ENCODE peak calls at places on chromosomes 13 and 19, in six cellular contexts. W is tibial nerve, Q is cardiac muscle cell, U is upper lobe of right lung, R is GM23248, J is lung. D is an unnamed sample. For H3K36me3, the result is how much of the 10 kb centered on the place peaks cover.

GRCh38 chr19:58572818-58573657 is at the start of gene MZF1:
- DNase-seq in W (peak), Q (peak), U (peak), R (peak), J (peak), D (peak)

GRCh38 chr19:21463449-21464105 is 41.8 kb upstream of the ZNF429 start:
- DNase-seq in W (no peak), Q (peak), U (no peak), R (no peak), J (peak), D (peak)

GRCh38 chr19:27964165-27964564 is 1248.8 kb downstream of the UQCRFS1 start:
- DNase-seq in W (no peak), Q (peak), U (no peak), R (peak), J (no peak), D (no peak)

GRCh38 chr19:35986111-35986510 is 8.9 kb upstream of the SDHAF1 start:
- DNase-seq in W (no peak), Q (no peak), U (no peak), R (no peak), J (no peak), D (no peak)

GRCh38 chr19:3880471-3881271 is at the start of gene ATCAY:
- DNase-seq in W (no peak), Q (peak), U (no peak), R (no peak), J (no peak), D (no peak)

GRCh38 chr19:18742838-18743237 is 48.3 kb downstream of the COMP start:
- DNase-seq in W (no peak), Q (no peak), U (no peak), R (no peak), J (no peak), D (peak)

GRCh38 chr19:44927746-44928145 is 13.3 kb downstream of the APOC1 start:
- DNase-seq in W (no peak), Q (peak), U (no peak), R (peak), J (no peak), D (no peak)

GRCh38 chr13:76387561-76387960 is 498.6 kb downstream of the KCTD12 start:
- DNase-seq in W (no peak), Q (no peak), U (no peak), R (no peak), J (no peak), D (no peak)

GRCh38 chr19:38543807-38544568 is 73.8 kb downstream of the MAP4K1 start:
- DNase-seq in W (peak), Q (peak), U (peak), R (peak), J (peak), D (peak)

GRCh38 chr13:76709851-76710250 is 176.4 kb downstream of the KCTD12 start:
- DNase-seq in W (no peak), Q (no peak), U (no peak), R (peak), J (no peak), D (no peak)

GRCh38 chr19:13954185-13954584 is 1.9 kb downstream of the DCAF15 start:
- DNase-seq in W (no peak), Q (no peak), U (no peak), R (no peak), J (no peak), D (no peak)

GRCh38 chr19:2216361-2217225 is 19.5 kb downstream of the PLEKHJ1 start:
- DNase-seq in W (no peak), Q (no peak), U (no peak), R (no peak), J (no peak), D (no peak)

GRCh38 chr13:111652676-111653075 is 332.2 kb downstream of the TEX29 start:
- DNase-seq in W (no peak), Q (no peak), U (no peak), R (no peak), J (no peak), D (no peak)

GRCh38 chr13:80630685-80631121 is 289.8 kb upstream of the SPRY2 start:
- DNase-seq in W (peak), Q (peak), U (no peak), R (no peak), J (no peak), D (no peak)

GRCh38 chr19:33409035-33409434 is 35.5 kb downstream of the CEBPG start:
- DNase-seq in W (no peak), Q (no peak), U (no peak), R (no peak), J (no peak), D (no peak)

GRCh38 chr13:108269601-108270328 is at the start of gene TNFSF13B:
- DNase-seq in W (no peak), Q (peak), U (peak), R (peak), J (no peak), D (peak)

GRCh38 chr13:63497601-63498000 is 2082.0 kb upstream of the PCDH20 start:
- DNase-seq in W (no peak), Q (peak), U (no peak), R (no peak), J (no peak), D (no peak)

GRCh38 chr13:102589291-102589822 is 7.4 kb upstream of the TPP2 start:
- DNase-seq in W (no peak), Q (no peak), U (no peak), R (peak), J (no peak), D (no peak)

GRCh38 chr13:33509642-33510229 is 224.2 kb upstream of the STARD13 start:
- DNase-seq in W (peak), Q (peak), U (no peak), R (peak), J (peak), D (peak)

GRCh38 chr19:21022996-21023395 is 2.5 kb downstream of the ZNF430 start:
- DNase-seq in W (no peak), Q (peak), U (no peak), R (peak), J (no peak), D (peak)

GRCh38 chr13:67227131-67227983 is 2.8 kb downstream of the PCDH9 start:
- DNase-seq in W (no peak), Q (no peak), U (no peak), R (no peak), J (no peak), D (no peak)

GRCh38 chr13:67226686-67227085 is 3.5 kb downstream of the PCDH9 start:
- DNase-seq in W (no peak), Q (no peak), U (no peak), R (no peak), J (no peak), D (no peak)

GRCh38 chr13:67229438-67230242 is 496 bp downstream of the PCDH9 start:
- DNase-seq in W (peak), Q (peak), U (no peak), R (peak), J (no peak), D (peak)

GRCh38 chr13:67228909-67229308 is 1.2 kb downstream of the PCDH9 start:
- DNase-seq in W (no peak), Q (peak), U (no peak), R (peak), J (no peak), D (no peak)

DNA sequence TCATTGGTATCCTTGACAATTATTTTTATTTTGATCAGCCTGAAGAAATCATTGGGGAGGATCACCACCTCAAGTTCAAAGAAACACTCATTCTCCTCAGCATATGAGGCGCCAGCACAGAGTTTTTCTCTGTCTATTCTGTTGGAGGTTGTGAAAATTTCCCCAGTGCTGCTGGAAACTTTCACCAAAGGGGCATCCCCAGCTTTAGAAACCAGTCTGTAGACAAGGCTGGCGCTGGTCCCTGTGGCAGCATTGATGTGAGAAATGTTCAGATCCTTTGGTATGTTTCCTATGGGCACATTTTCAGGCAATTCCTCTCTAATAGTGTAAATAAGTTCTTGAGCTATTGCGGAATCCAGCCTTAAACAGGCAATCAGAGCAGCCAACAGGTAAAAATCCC is 2.1 kb downstream of the PCDH9 start:
- DNase-seq in W (no peak), Q (no peak), U (no peak), R (no peak), J (no peak), D (no peak)
- H3K4me3 ChIP-seq in W (peak), Q (no peak), U (no peak), R (no peak), J (no peak), D (no peak)

GRCh38 chr19:54297759-54298305 is 15.1 kb downstream of the LILRA5 start:
- DNase-seq in W (no peak), Q (no peak), U (no peak), R (no peak), J (no peak), D (no peak)
- H3K36me3 ChIP-seq in W (under half), Q (under half), U (under half), R (under half), J (under half), D (under half)

DNA sequence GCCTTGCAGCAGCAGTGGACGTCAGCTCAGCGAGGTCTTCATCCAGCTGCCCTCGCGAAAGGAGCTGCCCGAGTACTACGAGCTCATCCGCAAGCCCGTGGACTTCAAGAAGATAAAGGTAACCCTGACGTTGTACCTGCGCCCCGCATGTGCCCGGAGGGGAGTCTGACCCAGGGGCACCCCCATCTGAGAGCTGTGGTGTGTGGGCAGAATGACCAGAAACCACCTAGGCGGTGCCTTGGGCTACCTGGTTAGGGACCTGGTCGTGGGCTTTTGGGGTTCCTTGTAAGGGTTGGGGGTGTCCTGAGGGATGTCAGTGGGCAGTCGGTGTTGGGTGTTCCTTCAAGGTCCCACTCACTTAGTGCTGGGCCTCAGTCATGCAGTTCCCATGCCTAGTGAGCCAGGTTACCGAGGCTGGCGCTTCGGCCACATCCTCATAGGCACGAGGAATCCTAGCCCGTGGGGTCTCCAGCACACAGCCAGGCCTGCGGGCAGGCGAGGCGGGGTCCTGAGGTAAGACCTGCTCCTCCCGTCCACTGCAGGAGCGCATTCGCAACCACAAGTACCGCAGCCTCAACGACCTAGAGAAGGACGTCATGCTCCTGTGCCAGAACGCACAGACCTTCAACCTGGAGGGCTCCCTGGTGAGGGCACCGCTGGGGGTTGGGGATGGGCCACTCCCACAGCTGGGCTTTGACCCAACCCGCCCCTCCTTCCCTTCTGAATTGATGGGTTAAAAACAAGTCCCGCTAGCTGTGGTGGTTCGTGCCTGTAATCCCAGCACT is 30.8 kb upstream of the LDLR start:
- DNase-seq in W (no peak), Q (no peak), U (no peak), R (no peak), J (no peak), D (no peak)
- H3K27ac ChIP-seq in W (no peak), Q (no peak), U (no peak), R (no peak), J (no peak), D (no peak)

GRCh38 chr19:51250786-51251452 is at the start of gene SIGLECL1:
- DNase-seq in W (no peak), Q (no peak), U (no peak), R (no peak), J (no peak), D (no peak)
- H3K4me3 ChIP-seq in W (no peak), Q (no peak), U (no peak), R (no peak), J (no peak), D (no peak)

DNA sequence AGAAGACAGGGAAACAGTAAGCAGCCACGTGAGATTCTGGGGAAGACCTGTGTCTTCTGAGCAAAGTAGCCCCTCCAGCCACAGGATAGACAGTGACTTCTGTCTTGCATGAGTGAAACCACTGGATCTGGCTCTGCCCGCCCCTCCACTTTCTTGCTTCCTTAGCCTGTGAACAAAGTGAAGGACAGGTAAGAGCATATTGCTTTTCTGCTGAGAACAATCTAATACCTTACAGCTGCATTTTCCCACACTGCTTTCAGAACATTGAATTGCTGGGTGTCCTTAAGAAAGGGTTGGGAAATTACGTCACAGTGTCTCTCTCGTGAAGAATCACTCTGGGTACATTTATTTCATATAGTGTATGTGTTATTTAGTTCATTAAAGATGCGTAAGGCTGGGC is 11.1 kb downstream of the SLC25A15 start:
- DNase-seq in W (no peak), Q (no peak), U (no peak), R (no peak), J (no peak), D (no peak)
- H3K36me3 ChIP-seq in W (under half), Q (under half), U (under half), R (under half), J (under half), D (under half)

GRCh38 chr13:47310376-47310775 is 413.5 kb upstream of the HTR2A start:
- DNase-seq in W (no peak), Q (no peak), U (no peak), R (no peak), J (no peak), D (no peak)
- H3K27ac ChIP-seq in W (no peak), Q (no peak), U (no peak), R (no peak), J (no peak), D (no peak)

GRCh38 chr13:40644838-40645620 is 21.4 kb downstream of the FOXO1 start:
- DNase-seq in W (no peak), Q (no peak), U (no peak), R (peak), J (no peak), D (no peak)
- H3K4me3 ChIP-seq in W (no peak), Q (no peak), U (no peak), R (peak), J (no peak), D (no peak)